ENCODE peak calls at places on chromosomes 7 and 10, in ten cellular contexts. E, I, B, W, F, X, Z, U, M and R are unnamed samples.

GRCh38 chr7:121561717-121562116 is 165.6 kb upstream of the FAM3C start:
- DNase-seq in M (no peak), F (no peak), E (no peak), B (no peak), Z (no peak), X (no peak), U (no peak), W (no peak), I (no peak), R (no peak)

GRCh38 chr7:100003711-100004661 is 11.4 kb upstream of the ZKSCAN1 start:
- DNase-seq in M (no peak), E (no peak), U (peak; percentile 26), I (no peak), W (no peak), Z (no peak), F (no peak), B (peak; percentile 19), X (no peak), R (no peak)

GRCh38 chr10:80500572-80501380 is 36.9 kb upstream of the SH2D4B start:
- DNase-seq in F (no peak), W (peak; percentile 64), Z (no peak), M (no peak), E (no peak), X (no peak), I (no peak), U (peak; percentile 48), B (no peak), R (no peak)

GRCh38 chr10:70853031-70853430 is 35.3 kb downstream of the PCBD1 start:
- DNase-seq in W (no peak), Z (no peak), X (no peak), E (no peak), B (no peak), I (no peak), F (no peak), U (no peak), M (no peak), R (no peak)

GRCh38 chr7:2018786-2019692 is 213.7 kb downstream of the MAD1L1 start:
- DNase-seq in B (no peak), E (no peak), F (no peak), W (no peak), Z (peak; percentile 37), U (no peak), I (peak; percentile 82), M (peak; percentile 80), X (no peak), R (no peak)

GRCh38 chr7:92653136-92653535 is 62.9 kb upstream of the FAM133B start:
- DNase-seq in B (no peak), U (no peak), X (no peak), Z (no peak), F (no peak), W (no peak), E (no peak), I (no peak), M (no peak), R (no peak)

GRCh38 chr7:24828871-24829661 is 71.8 kb upstream of the GSDME start:
- DNase-seq in E (no peak), B (no peak), M (peak; percentile 58), F (no peak), U (no peak), W (no peak), Z (no peak), I (no peak), X (no peak), R (no peak)

GRCh38 chr7:1768835-1769234 is 98.8 kb downstream of the ELFN1 start:
- DNase-seq in M (no peak), B (no peak), F (no peak), I (no peak), X (no peak), W (no peak), E (no peak), Z (no peak), U (peak; percentile 67), R (no peak)

GRCh38 chr10:94963901-94964300 is 25.4 kb downstream of the CYP2C9 start:
- DNase-seq in B (no peak), W (no peak), E (no peak), X (no peak), Z (no peak), F (no peak), M (peak; percentile 21), I (peak; percentile 13), U (peak; percentile 81), R (no peak)

GRCh38 chr7:102320181-102320580 is 33.5 kb downstream of the SH2B2 start:
- DNase-seq in X (no peak), M (no peak), B (no peak), W (no peak), I (no peak), E (no peak), F (no peak), U (no peak), Z (no peak), R (no peak)

GRCh38 chr10:104337985-104338735 is at the start of gene ITPRIP:
- DNase-seq in I (peak; percentile 87), W (peak; percentile 75), X (peak; percentile 67), F (peak; percentile 77), B (peak; percentile 53), M (peak; percentile 90), E (peak; percentile 97), Z (no peak), U (peak; percentile 74), R (peak; percentile 67)

GRCh38 chr10:98664329-98665042 is 217.8 kb upstream of the HPS1 start:
- DNase-seq in E (no peak), U (peak; percentile 84), B (no peak), M (no peak), Z (no peak), W (peak; percentile 10), X (peak; percentile 8), I (peak; percentile 7), F (no peak), R (peak; percentile 11)

GRCh38 chr7:6507906-6508305 is 43.4 kb downstream of the GRID2IP start:
- DNase-seq in I (no peak), F (no peak), M (no peak), X (no peak), Z (no peak), E (no peak), B (no peak), W (no peak), U (no peak), R (no peak)

GRCh38 chr7:18685961-18686360 is 190.4 kb downstream of the HDAC9 start:
- DNase-seq in E (no peak), W (no peak), U (peak; percentile 9), X (no peak), I (peak; percentile 67), F (no peak), B (no peak), Z (no peak), M (peak; percentile 47), R (no peak)

GRCh38 chr7:150755473-150756099 is 18.4 kb downstream of the GIMAP5 start:
- DNase-seq in F (no peak), E (no peak), Z (no peak), M (no peak), I (no peak), W (peak; percentile 84), X (peak; percentile 51), B (no peak), U (no peak), R (peak; percentile 67)

GRCh38 chr7:8831386-8831785 is 398.0 kb downstream of the NXPH1 start:
- DNase-seq in I (no peak), E (no peak), X (no peak), Z (no peak), B (no peak), M (peak; percentile 44), U (peak; percentile 19), W (no peak), F (no peak), R (no peak)

DNA sequence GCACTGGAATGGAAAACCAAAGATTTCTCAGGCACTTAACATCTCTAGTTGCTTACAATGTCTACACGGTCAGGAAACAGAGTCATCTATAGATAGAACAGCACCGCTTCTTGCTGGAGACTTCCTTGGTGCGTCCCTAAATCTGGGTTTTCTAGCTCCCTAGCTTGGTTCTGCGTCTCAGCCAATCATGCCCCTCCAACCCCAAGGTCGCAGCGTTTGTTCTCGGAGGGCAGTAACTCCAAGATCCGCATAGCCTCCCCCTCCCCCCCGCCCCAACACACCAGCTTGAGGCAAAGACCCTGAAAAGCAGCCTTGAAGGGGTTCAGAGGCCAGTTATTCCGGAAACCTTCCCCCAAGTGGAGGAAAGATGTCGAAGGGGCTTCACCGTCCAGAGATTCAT is 7.7 kb downstream of the DLX6 start:
- DNase-seq in U (peak; percentile 79), F (no peak), Z (no peak), X (no peak), W (no peak), E (peak; percentile 70), B (no peak), M (no peak), I (no peak), R (no peak)
- H3K27ac ChIP-seq in U (no peak overlapping the region), F (no peak overlapping the region), Z (no peak overlapping the region), X (no peak overlapping the region), W (no peak overlapping the region), E (no peak overlapping the region), B (no peak overlapping the region), M (no peak overlapping the region), I (no peak overlapping the region), R (no peak overlapping the region)

GRCh38 chr10:6296456-6297214 is 93.9 kb downstream of the PFKFB3 start:
- DNase-seq in M (no peak), X (no peak), U (no peak), F (no peak), B (no peak), Z (no peak), W (no peak), E (no peak), I (no peak), R (no peak)
- H3K27ac ChIP-seq in M (no peak overlapping the region), X (no peak overlapping the region), U (no peak overlapping the region), F (no peak overlapping the region), B (no peak overlapping the region), Z (no peak overlapping the region), W (no peak overlapping the region), E (no peak overlapping the region), I (no peak overlapping the region), R (no peak overlapping the region)

GRCh38 chr10:120734476-120735078 is 116.6 kb upstream of the WDR11 start:
- DNase-seq in Z (no peak), I (no peak), U (no peak), E (no peak), M (peak; percentile 19), X (no peak), B (no peak), F (no peak), W (no peak), R (no peak)
- H3K27ac ChIP-seq in Z (no peak overlapping the region), I (no peak overlapping the region), U (no peak overlapping the region), E (no peak overlapping the region), M (no peak overlapping the region), X (no peak overlapping the region), B (no peak overlapping the region), F (no peak overlapping the region), W (no peak overlapping the region), R (no peak overlapping the region)

GRCh38 chr10:3046210-3046779 is 21.1 kb upstream of the PFKP start:
- DNase-seq in F (no peak), W (no peak), E (no peak), U (no peak), B (no peak), Z (no peak), X (no peak), I (no peak), M (no peak), R (no peak)
- H3K27ac ChIP-seq in F (no peak overlapping the region), W (no peak overlapping the region), E (peak overlapping the region; percentile 64), U (no peak overlapping the region), B (no peak overlapping the region), Z (peak overlapping the region; percentile 99), X (peak overlapping the region; percentile 9), I (peak overlapping the region; percentile 98), M (peak overlapping the region; percentile 88), R (no peak overlapping the region)